ENCODE peak calls at places on chromosomes 16 and 17, in six cellular contexts. E is astrocyte; Z is activated naive CD4-positive, alpha-beta T cell treated with anti-CD3 and anti-CD28 coated beads, Interleukin-2, amount 50 U/mL, for 72 hours; G is CD8-positive, alpha-beta T cell; S is NCI-H748 treated with DMSO at 0.1 percent for 48 hours; J is SK-N-SH. I is an unnamed sample.

GRCh38 chr17:35299108-35299507 is 56.2 kb downstream of the SLFN5 start:
- DNase-seq in J (no peak), S (no peak), Z (no peak), G (no peak), E (no peak), I (no peak)

GRCh38 chr16:58198022-58198683 is at the start of gene CSNK2A2:
- DNase-seq in G (peak), S (peak), J (peak), Z (peak), E (peak), I (peak)

GRCh38 chr17:8794636-8795035 is 4.5 kb downstream of the MFSD6L start:
- DNase-seq in Z (no peak), S (no peak), G (no peak), E (no peak), J (no peak), I (no peak)

GRCh38 chr17:75864448-75864871 is 9.3 kb upstream of the WBP2 start:
- DNase-seq in S (no peak), G (no peak), E (peak), J (peak), Z (no peak), I (peak)

GRCh38 chr16:48157794-48158193 is 2.0 kb upstream of the ABCC12 start:
- DNase-seq in E (peak), G (no peak), Z (no peak), J (no peak), S (no peak), I (no peak)

GRCh38 chr16:63038563-63039131 is 1002.4 kb upstream of the CDH8 start:
- DNase-seq in E (no peak), G (no peak), J (peak), Z (no peak), S (no peak), I (no peak)

GRCh38 chr16:79598341-79599181 is 2.0 kb downstream of the MAF start:
- DNase-seq in E (peak), Z (no peak), J (peak), G (no peak), S (peak), I (peak)

GRCh38 chr16:84514874-84515835 is 10.7 kb upstream of the MEAK7 start:
- DNase-seq in S (no peak), Z (peak), G (peak), J (no peak), E (no peak), I (no peak)

GRCh38 chr16:9374076-9374475 is 282.6 kb downstream of the HAPSTR1 start:
- DNase-seq in S (no peak), E (no peak), J (no peak), G (no peak), Z (no peak), I (no peak)

GRCh38 chr17:10077561-10078299 is 120.7 kb downstream of the GAS7 start:
- DNase-seq in G (no peak), S (no peak), Z (no peak), J (no peak), E (no peak), I (no peak)

GRCh38 chr16:68259421-68259820 is 4.9 kb upstream of the SLC7A6 start:
- DNase-seq in J (no peak), E (no peak), G (no peak), Z (no peak), S (no peak), I (no peak)

GRCh38 chr16:6643083-6643686 is 689.5 kb upstream of the RBFOX1 start:
- DNase-seq in S (peak), J (peak), G (peak), Z (no peak), E (peak), I (no peak)

GRCh38 chr17:77164483-77165030 is 23.8 kb downstream of the SEC14L1 start:
- DNase-seq in E (peak), S (peak), Z (no peak), G (no peak), J (peak), I (no peak)

GRCh38 chr17:47941998-47942490 is 673 bp downstream of the PNPO start:
- DNase-seq in Z (no peak), J (peak), S (no peak), G (no peak), E (no peak), I (no peak)

GRCh38 chr16:19294156-19294649 is 8.7 kb downstream of the CLEC19A start:
- DNase-seq in Z (no peak), E (no peak), S (no peak), G (no peak), J (no peak), I (no peak)

GRCh38 chr17:246851-247421 is 65.5 kb upstream of the DOC2B start:
- DNase-seq in Z (peak), J (no peak), E (no peak), S (no peak), G (no peak), I (no peak)

GRCh38 chr17:78366109-78366848 is 6.4 kb upstream of the SOCS3 start:
- DNase-seq in S (no peak), Z (no peak), E (no peak), J (no peak), G (no peak), I (peak)

GRCh38 chr16:66007717-66008116 is 358.8 kb upstream of the CDH5 start:
- DNase-seq in E (peak), G (no peak), J (no peak), S (no peak), Z (no peak), I (no peak)

GRCh38 chr16:89696598-89697128 is 4.8 kb downstream of the SPATA2L start:
- DNase-seq in J (peak), S (no peak), E (no peak), Z (no peak), G (no peak), I (peak)

I was measured in H7.